ENCODE peak calls at places on chromosomes 13 and 19, in six cellular contexts. R is astrocyte of the spinal cord, W is A549, M is mucosa of descending colon, J is ascending aorta, S is endothelial cell of umbilical vein. D is an unnamed sample.

GRCh38 chr19:41595258-41595889 is 19.4 kb downstream of the CEACAM21 start:
- DNase-seq in R (peak; percentile 67), W (peak; percentile 88), M (no peak), J (no peak), S (peak; percentile 95), D (peak; percentile 86)

GRCh38 chr19:28701491-28701890 is 511.5 kb downstream of the UQCRFS1 start:
- DNase-seq in R (peak; percentile 73), W (no peak), M (no peak), J (no peak), S (no peak), D (no peak)

GRCh38 chr19:35439921-35440320 is 8.1 kb upstream of the FFAR2 start:
- DNase-seq in R (no peak), W (no peak), M (no peak), J (no peak), S (no peak), D (no peak)

GRCh38 chr19:680287-681028 is 4.3 kb downstream of the FSTL3 start:
- DNase-seq in R (peak; percentile 99), W (peak; percentile 98), M (peak; percentile 100), J (peak; percentile 100), S (peak; percentile 99), D (peak; percentile 99)

GRCh38 chr13:44335463-44335862 is 38.2 kb upstream of the SERP2 start:
- DNase-seq in R (no peak), W (no peak), M (no peak), J (no peak), S (no peak), D (no peak)

GRCh38 chr19:41376241-41376997 is at the start of gene TMEM91:
- DNase-seq in R (no peak), W (no peak), M (peak; percentile 54), J (no peak), S (peak; percentile 34), D (peak; percentile 53)

GRCh38 chr13:65926750-65927171 is 1303.4 kb downstream of the PCDH9 start:
- DNase-seq in R (no peak), W (peak; percentile 12), M (no peak), J (peak; percentile 62), S (no peak), D (peak; percentile 15)

GRCh38 chr19:18168673-18169381 is 4.8 kb upstream of the IFI30 start:
- DNase-seq in R (no peak), W (no peak), M (peak; percentile 63), J (no peak), S (no peak), D (no peak)

GRCh38 chr13:105207586-105208293 is 1327.7 kb downstream of the EFNB2 start:
- DNase-seq in R (no peak), W (no peak), M (no peak), J (no peak), S (no peak), D (no peak)

GRCh38 chr13:80374453-80374852 is 33.5 kb upstream of the SPRY2 start:
- DNase-seq in R (no peak), W (no peak), M (no peak), J (no peak), S (no peak), D (no peak)

GRCh38 chr13:41649659-41650058 is 192.3 kb downstream of the RGCC start:
- DNase-seq in R (peak; percentile 55), W (peak; percentile 22), M (no peak), J (no peak), S (peak; percentile 52), D (peak; percentile 10)

GRCh38 chr13:93687261-93687660 is 460.7 kb downstream of the GPC6 start:
- DNase-seq in R (no peak), W (no peak), M (no peak), J (no peak), S (no peak), D (no peak)

GRCh38 chr19:1355258-1355973 is 28.3 kb upstream of the NDUFS7 start:
- DNase-seq in R (no peak), W (no peak), M (no peak), J (no peak), S (no peak), D (no peak)

GRCh38 chr19:28977826-28978225 is 235.1 kb downstream of the UQCRFS1 start:
- DNase-seq in R (no peak), W (no peak), M (no peak), J (no peak), S (no peak), D (no peak)

GRCh38 chr19:1266818-1267440 is 2.2 kb upstream of the CIRBP start:
- DNase-seq in R (peak; percentile 42), W (peak; percentile 56), M (peak; percentile 87), J (peak; percentile 83), S (peak; percentile 52), D (peak; percentile 56)

GRCh38 chr13:99729745-99730144 is 228.5 kb downstream of the TM9SF2 start:
- DNase-seq in R (no peak), W (no peak), M (no peak), J (no peak), S (no peak), D (no peak)

GRCh38 chr19:46218160-46218559 is 11.4 kb upstream of the IGFL1 start:
- DNase-seq in R (peak; percentile 29), W (peak; percentile 56), M (no peak), J (no peak), S (peak; percentile 24), D (peak; percentile 72)

GRCh38 chr13:90746230-90746629 is 601.3 kb upstream of the MIR17HG start:
- DNase-seq in R (no peak), W (no peak), M (no peak), J (no peak), S (no peak), D (no peak)

GRCh38 chr19:3945838-3946237 is 13.0 kb downstream of the NMRK2 start:
- DNase-seq in R (no peak), W (no peak), M (no peak), J (no peak), S (no peak), D (no peak)

GRCh38 chr13:47119568-47120080 is 222.8 kb upstream of the HTR2A start:
- DNase-seq in R (no peak), W (no peak), M (no peak), J (no peak), S (no peak), D (no peak)

GRCh38 chr13:111486331-111486730 is 165.9 kb downstream of the TEX29 start:
- DNase-seq in R (no peak), W (no peak), M (no peak), J (peak; percentile 21), S (no peak), D (no peak)

GRCh38 chr19:36674201-36674600 is 7.6 kb upstream of the ZNF461 start:
- DNase-seq in R (no peak), W (no peak), M (no peak), J (no peak), S (no peak), D (no peak)

GRCh38 chr13:74596691-74597090 is 462.5 kb upstream of the KLF12 start:
- DNase-seq in R (no peak), W (no peak), M (no peak), J (no peak), S (no peak), D (no peak)

GRCh38 chr19:7506385-7507328 is 9.2 kb upstream of the ZNF358 start:
- DNase-seq in R (peak; percentile 65), W (peak; percentile 99), M (peak; percentile 97), J (peak; percentile 88), S (peak; percentile 63), D (peak; percentile 87)

GRCh38 chr13:42474954-42475353 is 99.0 kb upstream of the TNFSF11 start:
- DNase-seq in R (peak; percentile 90), W (no peak), M (no peak), J (no peak), S (peak; percentile 26), D (no peak)

GRCh38 chr13:106132216-106132615 is 403.2 kb downstream of the EFNB2 start:
- DNase-seq in R (no peak), W (no peak), M (no peak), J (no peak), S (no peak), D (peak; percentile 77)

GRCh38 chr13:35470671-35471465 is 5.6 kb downstream of the MAB21L1 start:
- DNase-seq in R (peak; percentile 43), W (no peak), M (no peak), J (no peak), S (peak; percentile 32), D (peak; percentile 8)

GRCh38 chr19:49528211-49528771 is 488 bp downstream of the RCN3 start:
- DNase-seq in R (no peak), W (no peak), M (no peak), J (peak; percentile 75), S (peak; percentile 32), D (no peak)

GRCh38 chr13:112744306-112745021 is 54.6 kb downstream of the ATP11A start:
- DNase-seq in R (no peak), W (no peak), M (no peak), J (no peak), S (no peak), D (peak; percentile 17)

GRCh38 chr19:6514926-6515325 is 12.8 kb upstream of the TUBB4A start:
- DNase-seq in R (no peak), W (no peak), M (no peak), J (no peak), S (no peak), D (no peak)

GRCh38 chr19:16619456-16619855 is 8.5 kb downstream of the MED26 start:
- DNase-seq in R (no peak), W (no peak), M (no peak), J (no peak), S (no peak), D (no peak)

GRCh38 chr13:33556828-33557227 is 261.1 kb upstream of the RFC3 start:
- DNase-seq in R (no peak), W (no peak), M (no peak), J (no peak), S (no peak), D (peak; percentile 80)

GRCh38 chr19:44109458-44109857 is 3.7 kb upstream of the ZNF225 start:
- DNase-seq in R (no peak), W (no peak), M (no peak), J (no peak), S (no peak), D (no peak)
- H3K4me3 ChIP-seq in R (no peak overlapping the region), W (no peak overlapping the region), M (no peak overlapping the region), J (no peak overlapping the region), S (no peak overlapping the region), D (no peak overlapping the region)

DNA sequence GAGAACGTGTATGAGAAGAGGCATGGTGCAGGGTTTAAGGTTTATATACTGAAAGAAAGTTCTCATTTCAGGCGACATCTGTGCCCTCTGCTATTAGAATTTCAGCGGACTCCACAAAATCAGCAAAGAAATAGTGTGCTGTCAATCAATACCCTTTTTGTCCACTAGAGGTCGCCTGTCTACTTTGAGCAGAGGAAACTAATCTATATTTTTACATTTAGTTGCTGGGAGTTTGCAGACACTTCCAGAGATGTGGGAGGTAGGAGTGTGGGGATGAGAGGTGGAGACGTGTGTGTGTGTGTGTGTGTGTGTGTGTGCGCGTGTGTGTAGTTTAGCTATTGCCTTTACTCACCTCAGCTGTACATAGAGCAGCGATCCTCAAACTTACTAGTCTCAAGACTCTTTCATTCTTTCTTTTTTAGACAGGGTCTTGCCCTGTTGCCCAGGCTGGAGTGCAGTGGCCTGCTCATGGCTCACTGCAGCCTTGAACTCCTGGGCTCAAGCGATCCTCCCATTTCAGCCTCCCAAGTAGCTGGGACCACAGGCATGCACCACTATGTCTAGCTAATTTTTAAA is 9.7 kb downstream of the INAFM1 start:
- DNase-seq in R (peak; percentile 58), W (peak; percentile 77), M (no peak), J (no peak), S (peak; percentile 57), D (peak; percentile 66)
- TF ChIP-seq CTCF in R (peak; percentile 86), W (peak; percentile 92), M (peak; percentile 74), J (peak; percentile 90), S (peak; percentile 77), D (peak; percentile 80)

GRCh38 chr19:14004619-14005380 is 1.3 kb downstream of the RFX1 start:
- DNase-seq in R (no peak), W (no peak), M (peak; percentile 76), J (peak; percentile 86), S (peak; percentile 52), D (no peak)
- H3K4me3 ChIP-seq in R (no peak overlapping the region), W (peak overlapping the region; percentile 74), M (no peak overlapping the region), J (peak overlapping the region; percentile 99), S (no peak overlapping the region), D (no peak overlapping the region)

GRCh38 chr13:109644956-109645355 is 141.4 kb downstream of the IRS2 start:
- DNase-seq in R (no peak), W (no peak), M (no peak), J (no peak), S (no peak), D (no peak)
- TF ChIP-seq CTCF in R (no peak), W (no peak), M (no peak), J (no peak), S (no peak), D (no peak)

D was measured in epithelial cell of esophagus.